ENCODE peak calls at places on chromosomes 6 and 20, in six cellular contexts. S, Y, D, U, O and M are unnamed samples. For H3K9me3, the result is how much of the 10 kb centered on the place peaks cover.

GRCh38 chr6:132153221-132153896 is 202.2 kb upstream of the CCN2 start:
- DNase-seq in S (no peak), Y (no peak), D (no peak), U (no peak), O (no peak), M (peak)

GRCh38 chr6:29723666-29724588 is 693 bp downstream of the HLA-F start:
- DNase-seq in S (peak), Y (no peak), D (peak), U (no peak), O (peak), M (no peak)

GRCh38 chr6:106746660-106747059 is 117.3 kb downstream of the QRSL1 start:
- DNase-seq in S (no peak), Y (peak), D (no peak), U (peak), O (no peak), M (no peak)

GRCh38 chr20:15597306-15597705 is 975.9 kb downstream of the KIF16B start:
- DNase-seq in S (no peak), Y (no peak), D (no peak), U (no peak), O (no peak), M (no peak)

GRCh38 chr20:38073307-38074010 is 39.9 kb downstream of the RPRD1B start:
- DNase-seq in S (peak), Y (no peak), D (peak), U (peak), O (no peak), M (peak)

GRCh38 chr6:151038616-151039015 is 173.1 kb downstream of the MTHFD1L start:
- DNase-seq in S (no peak), Y (no peak), D (no peak), U (no peak), O (no peak), M (no peak)

GRCh38 chr6:2485116-2485515 is 239.7 kb upstream of the GMDS start:
- DNase-seq in S (no peak), Y (no peak), D (no peak), U (no peak), O (peak), M (no peak)

GRCh38 chr6:83867527-83868161 is 8.2 kb downstream of the CYB5R4 start:
- DNase-seq in S (no peak), Y (no peak), D (peak), U (peak), O (no peak), M (peak)

GRCh38 chr6:158561938-158562337 is 2.0 kb downstream of the TMEM181 start:
- DNase-seq in S (no peak), Y (no peak), D (no peak), U (no peak), O (no peak), M (no peak)

GRCh38 chr6:107418118-107418517 is 41.2 kb downstream of the PDSS2 start:
- DNase-seq in S (no peak), Y (peak), D (no peak), U (peak), O (no peak), M (no peak)

GRCh38 chr6:142846459-142846831 is 98.5 kb downstream of the HIVEP2 start:
- DNase-seq in S (peak), Y (no peak), D (no peak), U (no peak), O (no peak), M (no peak)

GRCh38 chr6:113813207-113813606 is 43.9 kb upstream of the MARCKS start:
- DNase-seq in S (no peak), Y (no peak), D (no peak), U (no peak), O (no peak), M (no peak)

GRCh38 chr6:149450679-149451360 is 34.0 kb downstream of the ZC3H12D start:
- DNase-seq in S (peak), Y (no peak), D (peak), U (no peak), O (peak), M (no peak)

GRCh38 chr6:137550527-137550926 is 56.3 kb upstream of the OLIG3 start:
- DNase-seq in S (no peak), Y (no peak), D (no peak), U (no peak), O (no peak), M (no peak)

GRCh38 chr6:15079288-15079817 is 166.5 kb upstream of the JARID2 start:
- DNase-seq in S (no peak), Y (no peak), D (no peak), U (no peak), O (no peak), M (no peak)

GRCh38 chr20:45934046-45934586 is 367 bp upstream of the PCIF1 start:
- DNase-seq in S (peak), Y (peak), D (peak), U (peak), O (peak), M (no peak)

GRCh38 chr20:39468703-39469102 is 506.6 kb downstream of the DHX35 start:
- DNase-seq in S (no peak), Y (no peak), D (no peak), U (peak), O (no peak), M (no peak)

GRCh38 chr20:49573900-49574416 is 6.0 kb upstream of the PTGIS start:
- DNase-seq in S (no peak), Y (no peak), D (peak), U (no peak), O (no peak), M (no peak)

GRCh38 chr20:53884859-53885654 is 185.3 kb downstream of the BCAS1 start:
- DNase-seq in S (no peak), Y (no peak), D (no peak), U (no peak), O (no peak), M (no peak)

GRCh38 chr6:7617954-7618764 is 28.2 kb downstream of the SNRNP48 start:
- DNase-seq in S (no peak), Y (no peak), D (peak), U (no peak), O (no peak), M (no peak)

GRCh38 chr6:163031931-163032330 is 304.2 kb downstream of the PACRG start:
- DNase-seq in S (no peak), Y (no peak), D (no peak), U (no peak), O (no peak), M (no peak)

DNA sequence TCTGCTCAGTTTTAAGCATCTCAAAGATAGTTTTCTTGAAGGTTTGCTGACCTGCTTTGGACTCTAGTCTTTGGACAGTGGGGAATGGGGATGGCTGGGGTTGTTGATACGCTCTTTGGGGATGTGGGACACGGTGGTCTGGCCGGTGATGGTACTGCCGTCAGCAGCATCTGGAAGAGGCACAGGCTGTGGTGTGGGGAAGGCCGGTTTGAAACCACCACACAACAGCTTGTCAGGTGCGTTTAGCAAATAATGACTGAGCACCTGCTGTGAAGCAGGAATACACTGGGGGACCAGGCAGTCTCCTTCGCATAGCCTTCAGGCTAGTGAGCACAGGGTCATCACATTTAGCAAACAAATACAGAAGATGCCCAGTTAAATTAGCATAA is 94.1 kb downstream of the TMEM242 start:
- DNase-seq in S (no peak), Y (no peak), D (no peak), U (no peak), O (no peak), M (no peak)
- H3K4me3 ChIP-seq in S (no peak), Y (no peak), D (no peak), U (no peak), O (no peak), M (no peak)

GRCh38 chr20:59663513-59663890 is 59.2 kb downstream of the PHACTR3 start:
- DNase-seq in S (no peak), Y (no peak), D (no peak), U (no peak), O (no peak), M (no peak)

GRCh38 chr20:59661621-59662020 is 57.3 kb downstream of the PHACTR3 start:
- DNase-seq in S (no peak), Y (no peak), D (no peak), U (no peak), O (no peak), M (no peak)

GRCh38 chr20:59664389-59665055 is 60.2 kb downstream of the PHACTR3 start:
- DNase-seq in S (no peak), Y (no peak), D (no peak), U (no peak), O (no peak), M (no peak)

GRCh38 chr20:59662161-59662560 is 57.8 kb downstream of the PHACTR3 start:
- DNase-seq in S (no peak), Y (no peak), D (no peak), U (no peak), O (no peak), M (no peak)

GRCh38 chr20:59662856-59663512 is 58.6 kb downstream of the PHACTR3 start:
- DNase-seq in S (no peak), Y (no peak), D (no peak), U (no peak), O (no peak), M (no peak)
- H3K9me3 ChIP-seq in S (under half), Y (under half), D (under half), U (under half), O (under half), M (under half)

GRCh38 chr6:44262467-44263356 is 2.6 kb downstream of the NFKBIE start:
- DNase-seq in S (no peak), Y (no peak), D (no peak), U (no peak), O (no peak), M (no peak)
- H3K27ac ChIP-seq in S (peak), Y (peak), D (no peak), U (peak), O (no peak), M (peak)

GRCh38 chr20:59340186-59340885 is 39.9 kb downstream of the EDN3 start:
- DNase-seq in S (no peak), Y (no peak), D (no peak), U (no peak), O (no peak), M (no peak)

GRCh38 chr20:59336551-59336950 is 36.1 kb downstream of the EDN3 start:
- DNase-seq in S (no peak), Y (no peak), D (no peak), U (no peak), O (no peak), M (no peak)

DNA sequence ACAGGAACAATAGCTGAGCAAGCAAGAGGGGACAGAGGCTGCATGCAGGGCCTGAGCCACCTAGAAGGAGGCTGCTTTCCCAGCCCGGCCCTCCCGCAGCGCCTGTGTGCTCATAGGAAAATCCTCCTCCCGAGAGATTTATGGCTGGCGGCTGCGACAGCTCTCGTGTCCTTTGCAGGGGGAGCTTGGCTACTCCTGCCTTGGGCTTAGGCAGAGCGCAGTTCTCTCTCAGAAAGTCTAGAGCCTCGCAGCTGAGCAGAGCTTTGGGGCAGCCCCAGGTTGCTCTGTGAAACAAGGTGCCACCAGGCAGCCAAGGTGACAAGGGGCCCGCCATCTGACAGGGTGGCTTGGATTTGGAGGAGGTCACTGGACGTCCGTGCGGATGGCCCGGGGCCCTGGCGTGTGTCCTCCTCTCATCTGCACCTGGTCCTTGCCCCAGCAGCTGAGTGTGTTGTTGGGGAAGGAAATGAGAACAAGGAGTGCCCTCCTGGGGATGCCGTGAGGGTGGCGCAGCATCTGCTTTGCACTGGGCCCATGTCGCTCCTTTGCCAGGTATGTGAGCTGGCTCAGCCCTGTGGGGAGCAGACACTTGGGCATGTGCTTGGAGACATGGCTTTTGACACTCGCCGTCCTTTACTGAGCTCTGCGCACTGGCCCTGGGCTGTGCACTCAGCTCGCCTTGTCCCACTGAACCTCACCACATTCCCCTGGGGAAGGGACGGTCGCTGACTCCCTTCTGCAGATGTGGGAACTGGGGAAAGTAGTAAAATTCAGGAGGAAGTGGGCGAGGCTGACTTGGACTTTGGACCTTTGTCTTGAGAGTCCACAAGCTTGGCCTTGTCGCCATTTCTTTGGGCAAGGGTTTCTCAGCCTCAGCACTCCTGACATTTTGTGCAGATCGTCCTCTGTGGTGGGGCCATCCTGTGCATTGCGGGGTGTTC is 41.9 kb downstream of the EDN3 start:
- DNase-seq in S (no peak), Y (no peak), D (no peak), U (peak), O (no peak), M (no peak)
- H3K4me3 ChIP-seq in S (no peak), Y (no peak), D (no peak), U (no peak), O (no peak), M (no peak)

DNA sequence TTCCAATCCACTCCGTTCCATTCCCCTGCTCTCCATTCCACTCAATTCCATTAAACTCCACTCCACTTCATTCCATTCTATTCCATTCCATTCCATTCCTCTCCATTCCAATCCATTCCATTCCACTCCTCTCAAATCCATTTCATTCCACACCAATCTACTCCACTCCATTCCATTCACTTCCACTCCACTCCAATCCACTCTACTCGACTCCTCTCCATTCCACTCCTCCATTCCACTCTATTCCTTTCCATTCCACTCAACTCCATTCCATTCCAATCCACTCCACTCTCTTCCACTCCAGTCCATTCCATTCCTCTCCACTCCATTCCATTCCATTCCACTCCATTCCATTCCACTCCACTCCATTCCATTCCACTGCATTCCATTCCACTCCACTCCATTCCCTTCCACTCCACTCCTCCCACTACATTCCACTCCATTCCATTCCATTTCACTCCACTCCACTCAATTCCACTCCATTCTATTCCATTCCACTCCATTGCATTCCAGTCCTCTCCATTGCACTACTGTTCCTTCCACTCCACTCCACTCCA is 22.6 kb upstream of the DEFB125 start:
- DNase-seq in S (no peak), Y (no peak), D (no peak), U (no peak), O (no peak), M (no peak)
- H3K9me3 ChIP-seq in S (under half), Y (under half), D (under half), U (under half), O (under half), M (half or more)

DNA sequence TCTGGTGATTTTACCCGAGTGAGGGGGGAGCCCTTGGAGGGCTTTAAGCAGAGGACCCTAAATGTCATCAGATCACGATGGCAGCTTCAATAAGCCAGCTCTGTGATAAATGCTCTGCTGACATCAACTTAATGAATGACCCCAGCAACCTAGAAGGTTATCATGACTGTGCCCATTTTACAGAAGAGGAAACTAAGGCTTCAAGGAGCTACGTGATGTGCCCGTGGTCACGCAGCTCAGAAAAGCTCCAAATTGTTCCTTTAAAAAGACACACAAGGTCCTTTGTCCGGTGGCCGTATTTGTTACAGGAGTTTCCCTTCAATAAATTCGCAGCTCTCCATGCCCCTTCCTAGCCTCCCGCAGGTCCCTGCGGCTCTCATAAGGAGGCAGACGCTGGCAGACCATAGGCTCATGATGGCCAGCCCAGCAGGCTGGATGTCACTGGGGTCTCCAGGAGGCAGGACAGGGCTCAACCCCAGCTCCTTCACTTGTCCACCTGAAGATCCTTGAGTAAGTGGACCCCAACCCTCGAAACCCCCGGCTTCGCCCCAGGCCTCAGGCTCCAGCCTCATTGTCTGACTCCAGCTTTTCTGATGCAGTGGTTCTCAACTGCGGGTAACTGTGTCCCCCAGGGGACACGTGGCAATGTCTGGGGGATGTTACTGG is 106.4 kb downstream of the BMP7 start:
- DNase-seq in S (no peak), Y (no peak), D (no peak), U (no peak), O (no peak), M (no peak)
- H3K27ac ChIP-seq in S (no peak), Y (no peak), D (no peak), U (no peak), O (no peak), M (no peak)

GRCh38 chr20:33162753-33163152 is 5.2 kb upstream of the BPIFA2 start:
- DNase-seq in S (no peak), Y (no peak), D (no peak), U (peak), O (no peak), M (no peak)

GRCh38 chr20:33159713-33160112 is 8.2 kb upstream of the BPIFA2 start:
- DNase-seq in S (no peak), Y (no peak), D (no peak), U (no peak), O (no peak), M (no peak)

GRCh38 chr20:33162313-33162712 is 5.6 kb upstream of the BPIFA2 start:
- DNase-seq in S (no peak), Y (no peak), D (no peak), U (no peak), O (no peak), M (no peak)

GRCh38 chr20:33160681-33161080 is 7.3 kb upstream of the BPIFA2 start:
- DNase-seq in S (no peak), Y (no peak), D (no peak), U (no peak), O (no peak), M (no peak)

DNA sequence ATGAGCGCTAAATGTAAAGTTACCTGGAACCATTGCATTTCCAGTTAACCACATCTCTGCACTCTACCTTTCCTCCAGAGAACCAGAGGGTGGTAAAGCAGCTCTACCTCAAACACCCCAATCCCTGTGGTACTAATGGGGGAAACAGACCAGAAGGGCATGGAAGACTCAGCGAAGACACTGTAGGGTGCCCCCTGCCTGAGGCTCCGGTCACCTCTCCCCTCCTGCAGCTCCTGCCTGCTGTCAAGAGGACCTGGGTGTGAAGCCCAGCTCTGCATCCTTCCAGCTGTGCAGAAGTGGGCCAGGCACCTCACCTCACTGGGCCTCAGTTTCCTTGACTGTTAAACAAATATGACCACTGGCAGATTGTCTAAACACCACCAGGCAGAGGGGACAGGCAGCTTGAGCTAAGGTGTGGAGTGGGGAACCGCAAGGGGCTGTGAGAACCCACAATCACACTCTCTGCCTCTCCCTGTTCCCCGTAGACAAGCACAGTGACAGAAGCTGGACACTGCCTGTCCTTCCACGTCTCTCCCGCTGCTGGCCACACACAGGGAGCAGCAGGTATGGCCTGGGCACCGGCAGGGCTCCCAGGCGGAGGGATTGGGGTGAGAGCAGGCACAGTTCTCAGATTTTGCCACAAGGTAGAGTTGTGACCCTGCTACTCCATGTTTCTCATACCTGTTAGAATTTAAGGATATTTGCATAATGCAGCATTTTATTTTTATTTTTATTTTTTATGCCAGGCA is 9.1 kb upstream of the BPIFA2 start:
- DNase-seq in S (no peak), Y (no peak), D (no peak), U (no peak), O (no peak), M (no peak)
- H3K4me3 ChIP-seq in S (no peak), Y (no peak), D (no peak), U (no peak), O (no peak), M (no peak)

DNA sequence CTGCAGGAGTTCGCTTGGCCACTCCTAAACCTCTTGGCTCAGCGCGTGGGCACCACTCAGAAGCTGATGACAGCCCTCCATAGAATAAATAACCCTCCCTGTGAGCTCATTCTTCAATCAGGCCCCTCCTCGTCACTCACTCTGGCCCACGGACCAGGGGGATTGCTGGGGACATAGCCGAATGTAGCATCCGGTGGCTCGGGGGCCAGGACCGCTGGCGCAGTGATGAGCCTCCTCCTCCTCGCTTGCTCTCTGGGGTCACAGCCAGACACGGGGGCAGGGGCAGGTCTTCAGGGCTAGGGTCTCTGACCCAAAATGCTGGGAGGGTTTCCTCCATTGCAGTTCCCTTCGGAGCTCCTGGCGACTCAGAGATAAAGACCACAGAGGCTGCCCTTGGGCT is 79.9 kb downstream of the TFAP2C start:
- DNase-seq in S (no peak), Y (no peak), D (no peak), U (no peak), O (no peak), M (no peak)
- H3K9me3 ChIP-seq in S (under half), Y (under half), D (under half), U (under half), O (under half), M (under half)